ENCODE peak calls at places on chromosome 14, in ten cellular contexts. J is GM19239; I is LHCN-M2; S is NCI-H82; Q is A172; L is DND-41; E is hippocampal formation; Y is renal cortical epithelial cell; N is stimulated activated CD4-positive, alpha-beta T cell treated with anti-CD3 and anti-CD28 coated beads, Interleukin-1b, Interleukin-23, amount 100 ng/mL, for 24 hours; G is COR-L47. H is an unnamed sample.

GRCh38 chr14:78970677-78971076 is 800.5 kb downstream of the NRXN3 start:
- DNase-seq in J (no peak), I (no peak), S (no peak), Q (peak; percentile 34), L (no peak), E (no peak), Y (no peak), N (no peak), G (peak; percentile 92), H (peak; percentile 56)

GRCh38 chr14:89477391-89477790 is 60.4 kb upstream of the FOXN3 start:
- DNase-seq in J (no peak), I (no peak), S (no peak), Q (no peak), L (no peak), E (no peak), Y (no peak), N (no peak), G (no peak), H (no peak)

GRCh38 chr14:50232276-50232642 is 881 bp upstream of the SOS2 start:
- DNase-seq in J (no peak), I (no peak), S (peak; percentile 56), Q (no peak), L (no peak), E (no peak), Y (no peak), N (no peak), G (no peak), H (peak; percentile 80)

GRCh38 chr14:96363751-96364336 is 518 bp downstream of the GSKIP start:
- DNase-seq in J (peak; percentile 4), I (peak; percentile 63), S (peak; percentile 91), Q (peak; percentile 11), L (peak; percentile 46), E (no peak), Y (peak; percentile 71), N (no peak), G (peak; percentile 30), H (peak; percentile 59)

GRCh38 chr14:77638738-77639137 is 22.3 kb upstream of the SPTLC2 start:
- DNase-seq in J (no peak), I (peak; percentile 62), S (no peak), Q (peak; percentile 46), L (no peak), E (no peak), Y (peak; percentile 68), N (no peak), G (no peak), H (no peak)

GRCh38 chr14:98946995-98947394 is 325.0 kb downstream of the BCL11B start:
- DNase-seq in J (no peak), I (no peak), S (no peak), Q (no peak), L (no peak), E (no peak), Y (peak; percentile 28), N (no peak), G (no peak), H (no peak)

GRCh38 chr14:105067140-105067968 is 2.1 kb upstream of the GPR132 start:
- DNase-seq in J (no peak), I (peak; percentile 21), S (no peak), Q (peak; percentile 25), L (no peak), E (no peak), Y (no peak), N (no peak), G (no peak), H (no peak)

GRCh38 chr14:92012121-92012748 is 27.6 kb downstream of the TRIP11 start:
- DNase-seq in J (no peak), I (no peak), S (no peak), Q (no peak), L (no peak), E (no peak), Y (no peak), N (no peak), G (no peak), H (no peak)

GRCh38 chr14:102796661-102797190 is 19.5 kb downstream of the TRAF3 start:
- DNase-seq in J (no peak), I (no peak), S (no peak), Q (no peak), L (no peak), E (no peak), Y (no peak), N (no peak), G (no peak), H (no peak)

GRCh38 chr14:95314609-95315008 is 5.1 kb downstream of the CLMN start:
- DNase-seq in J (peak; percentile 55), I (peak; percentile 58), S (no peak), Q (peak; percentile 12), L (no peak), E (no peak), Y (peak; percentile 84), N (no peak), G (no peak), H (no peak)

GRCh38 chr14:105485720-105486332 is 860 bp upstream of the CRIP1 start:
- DNase-seq in J (no peak), I (no peak), S (peak; percentile 76), Q (no peak), L (peak; percentile 39), E (no peak), Y (no peak), N (no peak), G (no peak), H (no peak)

GRCh38 chr14:103256406-103256805 is 77.6 kb upstream of the EIF5 start:
- DNase-seq in J (no peak), I (no peak), S (no peak), Q (no peak), L (no peak), E (no peak), Y (no peak), N (no peak), G (no peak), H (no peak)

GRCh38 chr14:31927348-31927826 is 149.7 kb upstream of the ARHGAP5 start:
- DNase-seq in J (no peak), I (peak; percentile 88), S (peak; percentile 30), Q (peak; percentile 75), L (no peak), E (no peak), Y (peak; percentile 95), N (no peak), G (no peak), H (no peak)

H was measured in DMS79 treated with DMSO at 0.1 percent for 48 hours.